ENCODE peak calls at places on chromosomes 1 and 21, in eight cellular contexts. D is GM13976, U is endothelial cell, A is esophagus muscularis mucosa, R is psoas muscle, J is uterus, W is BJ, H is heart left ventricle. Z is an unnamed sample.

GRCh38 chr1:22704440-22705067 is 6.1 kb upstream of the EPHB2 start:
- DNase-seq in D (peak; percentile 81), U (peak; percentile 86), A (peak; percentile 96), R (peak; percentile 85), J (peak; percentile 77), W (peak; percentile 17), H (peak; percentile 84), Z (peak; percentile 66)

GRCh38 chr1:199815947-199816346 is 211.6 kb upstream of the NR5A2 start:
- DNase-seq in D (no peak), U (no peak), A (peak; percentile 55), R (no peak), J (no peak), W (no peak), H (no peak), Z (no peak)

GRCh38 chr21:23951251-23951650 is 1656.0 kb downstream of the MRPL39 start:
- DNase-seq in D (no peak), U (no peak), A (no peak), R (no peak), J (no peak), W (no peak), H (no peak), Z (no peak)

GRCh38 chr1:234866007-234866866 is 256.3 kb upstream of the IRF2BP2 start:
- DNase-seq in D (no peak), U (no peak), A (no peak), R (peak; percentile 62), J (peak; percentile 71), W (peak; percentile 45), H (peak; percentile 66), Z (peak; percentile 44)

GRCh38 chr1:207822124-207822601 is 70.3 kb downstream of the CD46 start:
- DNase-seq in D (peak; percentile 86), U (no peak), A (no peak), R (peak; percentile 49), J (no peak), W (no peak), H (peak; percentile 63), Z (no peak)

GRCh38 chr1:56645663-56646330 is 683 bp downstream of the PRKAA2 start:
- DNase-seq in D (no peak), U (peak; percentile 22), A (no peak), R (no peak), J (no peak), W (no peak), H (no peak), Z (no peak)

GRCh38 chr1:206608108-206608698 is 4.1 kb downstream of the EIF2D start:
- DNase-seq in D (peak; percentile 50), U (peak; percentile 69), A (no peak), R (no peak), J (no peak), W (no peak), H (no peak), Z (no peak)

GRCh38 chr1:91864017-91864700 is 21.8 kb downstream of the TGFBR3 start:
- DNase-seq in D (no peak), U (no peak), A (no peak), R (no peak), J (no peak), W (no peak), H (no peak), Z (no peak)

GRCh38 chr1:23673086-23673813 is 18.4 kb upstream of the RPL11 start:
- DNase-seq in D (peak; percentile 51), U (peak; percentile 64), A (no peak), R (no peak), J (no peak), W (no peak), H (peak; percentile 36), Z (no peak)

GRCh38 chr1:220604921-220605320 is 77.0 kb downstream of the MARK1 start:
- DNase-seq in D (no peak), U (no peak), A (no peak), R (no peak), J (no peak), W (no peak), H (no peak), Z (no peak)

GRCh38 chr1:43350976-43351375 is 7.8 kb upstream of the CDC20 start:
- DNase-seq in D (no peak), U (no peak), A (no peak), R (no peak), J (no peak), W (no peak), H (no peak), Z (no peak)

GRCh38 chr1:43351421-43352350 is 7.1 kb upstream of the CDC20 start:
- DNase-seq in D (no peak), U (no peak), A (no peak), R (no peak), J (no peak), W (no peak), H (no peak), Z (no peak)

GRCh38 chr1:43349594-43350306 is 9.0 kb upstream of the CDC20 start:
- DNase-seq in D (no peak), U (no peak), A (peak; percentile 77), R (no peak), J (no peak), W (no peak), H (peak; percentile 78), Z (peak; percentile 46)

GRCh38 chr1:43354471-43354870 is 4.3 kb upstream of the CDC20 start:
- DNase-seq in D (no peak), U (no peak), A (no peak), R (no peak), J (no peak), W (no peak), H (no peak), Z (no peak)

DNA sequence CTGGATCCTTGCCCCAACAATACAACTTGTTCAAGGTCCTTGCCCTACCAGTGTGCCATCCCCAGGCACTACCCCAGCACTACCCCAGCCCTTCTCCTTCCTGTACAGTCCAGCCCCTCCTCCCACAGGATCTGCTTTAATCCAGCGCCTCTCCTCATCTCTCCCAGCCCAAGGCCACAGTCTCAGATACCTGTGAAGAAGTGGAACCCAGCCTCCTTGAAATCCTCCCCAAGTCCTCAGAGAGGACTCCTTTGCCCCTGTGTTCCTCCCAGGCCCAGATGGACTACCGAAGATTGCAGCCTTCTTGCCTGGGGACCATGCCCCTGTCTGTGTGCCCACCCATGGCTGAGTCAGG is 6.5 kb upstream of the CDC20 start:
- DNase-seq in D (no peak), U (no peak), A (no peak), R (no peak), J (no peak), W (no peak), H (no peak), Z (no peak)
- TF ChIP-seq CTCF in D (no peak), U (no peak), A (no peak), R (no peak), J (no peak), W (no peak), H (no peak), Z (no peak)

GRCh38 chr1:214657299-214657698 is 54.3 kb downstream of the CENPF start:
- DNase-seq in D (no peak), U (no peak), A (no peak), R (no peak), J (no peak), W (no peak), H (no peak), Z (no peak)

GRCh38 chr1:214660190-214660589 is 57.2 kb downstream of the CENPF start:
- DNase-seq in D (no peak), U (no peak), A (no peak), R (no peak), J (no peak), W (no peak), H (no peak), Z (no peak)

GRCh38 chr1:214660900-214661299 is 57.9 kb downstream of the CENPF start:
- DNase-seq in D (no peak), U (peak; percentile 6), A (no peak), R (no peak), J (no peak), W (peak; percentile 37), H (no peak), Z (peak; percentile 70)

GRCh38 chr1:214658175-214658574 is 55.2 kb downstream of the CENPF start:
- DNase-seq in D (no peak), U (no peak), A (no peak), R (no peak), J (no peak), W (no peak), H (no peak), Z (no peak)

DNA sequence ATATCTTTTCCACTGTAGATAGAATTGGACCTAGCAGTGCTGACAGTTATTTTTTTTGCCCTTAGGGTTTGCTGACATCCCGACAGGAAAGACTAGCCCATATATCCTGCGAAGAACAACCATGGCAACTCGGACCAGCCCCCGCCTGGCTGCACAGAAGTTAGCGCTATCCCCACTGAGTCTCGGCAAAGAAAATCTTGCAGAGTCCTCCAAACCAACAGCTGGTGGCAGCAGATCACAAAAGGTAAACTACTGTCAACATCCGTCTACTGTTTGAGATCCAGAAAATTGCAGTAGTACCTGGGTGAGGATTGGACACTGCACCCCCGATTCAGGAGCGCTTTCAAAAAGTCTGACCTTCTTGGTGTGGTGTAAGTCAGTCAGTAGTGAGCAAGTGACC is 55.8 kb downstream of the CENPF start:
- DNase-seq in D (no peak), U (peak; percentile 41), A (no peak), R (no peak), J (no peak), W (no peak), H (no peak), Z (no peak)
- TF ChIP-seq CTCF in D (no peak), U (no peak), A (no peak), R (no peak), J (no peak), W (peak; percentile 52), H (peak; percentile 14), Z (peak; percentile 32)

GRCh38 chr21:33411949-33412430 is 8.8 kb downstream of the IFNGR2 start:
- DNase-seq in D (no peak), U (no peak), A (no peak), R (no peak), J (no peak), W (no peak), H (no peak), Z (no peak)
- TF ChIP-seq CTCF in D (no peak), U (no peak), A (no peak), R (no peak), J (no peak), W (no peak), H (no peak), Z (no peak)

DNA sequence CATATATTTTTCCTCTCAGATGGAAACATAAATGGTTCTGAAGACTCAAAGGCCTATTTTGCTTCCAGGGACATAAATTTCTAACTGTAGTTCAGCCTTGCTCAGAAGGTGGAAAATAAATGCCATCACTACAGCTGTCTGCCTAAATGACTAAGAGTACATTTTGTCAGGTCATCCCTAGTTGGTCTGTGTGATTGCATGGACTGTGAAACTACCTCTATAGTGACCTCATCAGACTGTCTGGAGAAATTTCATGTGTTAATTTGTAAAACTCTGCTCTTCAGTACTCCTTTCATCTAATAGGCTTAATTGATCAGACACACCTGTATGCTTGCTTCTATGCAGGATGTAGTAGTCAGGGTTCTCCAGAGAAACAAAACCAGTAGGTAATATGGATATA is 886.9 kb downstream of the AMY1C start:
- DNase-seq in D (peak; percentile 35), U (no peak), A (no peak), R (no peak), J (no peak), W (no peak), H (no peak), Z (no peak)
- TF ChIP-seq CTCF in D (peak; percentile 12), U (no peak), A (no peak), R (no peak), J (no peak), W (no peak), H (no peak), Z (no peak)

GRCh38 chr1:3702990-3703728 is 49.1 kb upstream of the CCDC27 start:
- DNase-seq in D (no peak), U (no peak), A (no peak), R (no peak), J (no peak), W (no peak), H (no peak), Z (no peak)
- TF ChIP-seq CTCF in D (no peak), U (peak; percentile 16), A (no peak), R (no peak), J (no peak), W (peak; percentile 11), H (no peak), Z (no peak)